ENCODE peak calls at places on chromosomes 12 and 14, in four cellular contexts. One of them, this sample, is unnamed.

GRCh38 chr12:110639336-110640178 is 25.6 kb downstream of the TCTN1 start:
- DNase-seq in activated B cell treated with CpG ODN at 0.5 μM for 24 hours: no peak
- DNase-seq in Caco-2: no peak
- DNase-seq in astrocyte of the cerebellum: peak
- DNase-seq in this sample: peak

GRCh38 chr12:127245437-127245836 is 1021.5 kb upstream of the TMEM132C start:
- DNase-seq in Caco-2: no peak
- DNase-seq in astrocyte of the cerebellum: peak
- DNase-seq in activated B cell treated with CpG ODN at 0.5 μM for 24 hours: no peak
- DNase-seq in this sample: no peak

GRCh38 chr14:35116242-35116641 is 5.5 kb downstream of the PPP2R3C start:
- DNase-seq in Caco-2: no peak
- DNase-seq in activated B cell treated with CpG ODN at 0.5 μM for 24 hours: no peak
- DNase-seq in astrocyte of the cerebellum: no peak
- DNase-seq in this sample: no peak

GRCh38 chr14:69711065-69711464 is 55.9 kb upstream of the SRSF5 start:
- DNase-seq in astrocyte of the cerebellum: no peak
- DNase-seq in Caco-2: no peak
- DNase-seq in activated B cell treated with CpG ODN at 0.5 μM for 24 hours: no peak
- DNase-seq in this sample: no peak

GRCh38 chr14:67571275-67571990 is 28.6 kb downstream of the PIGH start:
- DNase-seq in astrocyte of the cerebellum: peak
- DNase-seq in Caco-2: peak
- DNase-seq in activated B cell treated with CpG ODN at 0.5 μM for 24 hours: peak
- DNase-seq in this sample: no peak

GRCh38 chr14:67237591-67237990 is 3.6 kb upstream of the PALS1 start:
- DNase-seq in astrocyte of the cerebellum: no peak
- DNase-seq in activated B cell treated with CpG ODN at 0.5 μM for 24 hours: no peak
- DNase-seq in Caco-2: no peak
- DNase-seq in this sample: no peak

GRCh38 chr12:110002691-110003515 is 3.7 kb downstream of the ANKRD13A start:
- DNase-seq in Caco-2: no peak
- DNase-seq in activated B cell treated with CpG ODN at 0.5 μM for 24 hours: no peak
- DNase-seq in astrocyte of the cerebellum: no peak
- DNase-seq in this sample: no peak

GRCh38 chr14:23486116-23486515 is 16.6 kb downstream of the NGDN start:
- DNase-seq in astrocyte of the cerebellum: no peak
- DNase-seq in activated B cell treated with CpG ODN at 0.5 μM for 24 hours: no peak
- DNase-seq in Caco-2: no peak
- DNase-seq in this sample: no peak

GRCh38 chr12:77625441-77625840 is 205.3 kb upstream of the NAV3 start:
- DNase-seq in Caco-2: no peak
- DNase-seq in astrocyte of the cerebellum: peak
- DNase-seq in activated B cell treated with CpG ODN at 0.5 μM for 24 hours: no peak
- DNase-seq in this sample: no peak

GRCh38 chr12:75720807-75721206 is 209.4 kb upstream of the KRR1 start:
- DNase-seq in activated B cell treated with CpG ODN at 0.5 μM for 24 hours: no peak
- DNase-seq in Caco-2: no peak
- DNase-seq in astrocyte of the cerebellum: no peak
- DNase-seq in this sample: no peak

GRCh38 chr12:31736472-31736871 is 7.7 kb upstream of the AMN1 start:
- DNase-seq in Caco-2: no peak
- DNase-seq in astrocyte of the cerebellum: no peak
- DNase-seq in activated B cell treated with CpG ODN at 0.5 μM for 24 hours: no peak
- DNase-seq in this sample: no peak

GRCh38 chr12:124391340-124392261 is 96.7 kb downstream of the RFLNA start:
- DNase-seq in activated B cell treated with CpG ODN at 0.5 μM for 24 hours: peak
- DNase-seq in Caco-2: no peak
- DNase-seq in astrocyte of the cerebellum: no peak
- DNase-seq in this sample: peak

GRCh38 chr12:9134981-9135628 is 19.4 kb upstream of the A2M start:
- DNase-seq in astrocyte of the cerebellum: no peak
- DNase-seq in activated B cell treated with CpG ODN at 0.5 μM for 24 hours: no peak
- DNase-seq in Caco-2: no peak
- DNase-seq in this sample: no peak

GRCh38 chr12:123150804-123151678 is at the start of gene PITPNM2:
- DNase-seq in Caco-2: no peak
- DNase-seq in astrocyte of the cerebellum: no peak
- DNase-seq in activated B cell treated with CpG ODN at 0.5 μM for 24 hours: peak
- DNase-seq in this sample: peak

GRCh38 chr12:2679816-2680675 is 114.7 kb upstream of the FKBP4 start:
- DNase-seq in activated B cell treated with CpG ODN at 0.5 μM for 24 hours: no peak
- DNase-seq in astrocyte of the cerebellum: no peak
- DNase-seq in Caco-2: peak
- DNase-seq in this sample: no peak

GRCh38 chr12:1932264-1932777 is 13.9 kb upstream of the CACNA2D4 start:
- DNase-seq in astrocyte of the cerebellum: peak
- DNase-seq in Caco-2: no peak
- DNase-seq in activated B cell treated with CpG ODN at 0.5 μM for 24 hours: no peak
- DNase-seq in this sample: no peak

GRCh38 chr14:31420013-31420318 is 384 bp downstream of the HEATR5A start:
- DNase-seq in Caco-2: peak
- DNase-seq in activated B cell treated with CpG ODN at 0.5 μM for 24 hours: peak
- DNase-seq in astrocyte of the cerebellum: no peak
- DNase-seq in this sample: no peak

GRCh38 chr14:63438065-63438757 is 105.0 kb downstream of the PPP2R5E start:
- DNase-seq in activated B cell treated with CpG ODN at 0.5 μM for 24 hours: no peak
- DNase-seq in astrocyte of the cerebellum: peak
- DNase-seq in Caco-2: no peak
- DNase-seq in this sample: no peak

GRCh38 chr12:75705749-75706719 is 194.6 kb upstream of the KRR1 start:
- DNase-seq in activated B cell treated with CpG ODN at 0.5 μM for 24 hours: no peak
- DNase-seq in astrocyte of the cerebellum: peak
- DNase-seq in Caco-2: no peak
- DNase-seq in this sample: no peak

GRCh38 chr12:9598363-9598762 is 9.4 kb downstream of the KLRB1 start:
- DNase-seq in Caco-2: no peak
- DNase-seq in astrocyte of the cerebellum: no peak
- DNase-seq in activated B cell treated with CpG ODN at 0.5 μM for 24 hours: no peak
- DNase-seq in this sample: no peak

GRCh38 chr14:90319634-90320541 is 11.9 kb downstream of the NRDE2 start:
- DNase-seq in activated B cell treated with CpG ODN at 0.5 μM for 24 hours: no peak
- DNase-seq in astrocyte of the cerebellum: no peak
- DNase-seq in Caco-2: no peak
- DNase-seq in this sample: no peak

GRCh38 chr14:92513204-92513965 is at the start of gene RIN3:
- DNase-seq in Caco-2: peak
- DNase-seq in astrocyte of the cerebellum: no peak
- DNase-seq in activated B cell treated with CpG ODN at 0.5 μM for 24 hours: peak
- DNase-seq in this sample: no peak

GRCh38 chr12:27969901-27970390 is 2.6 kb downstream of the PTHLH start:
- DNase-seq in activated B cell treated with CpG ODN at 0.5 μM for 24 hours: no peak
- DNase-seq in astrocyte of the cerebellum: no peak
- DNase-seq in Caco-2: peak
- DNase-seq in this sample: peak

GRCh38 chr12:48796976-48797375 is 8.1 kb upstream of the ADCY6 start:
- DNase-seq in Caco-2: no peak
- DNase-seq in astrocyte of the cerebellum: no peak
- DNase-seq in activated B cell treated with CpG ODN at 0.5 μM for 24 hours: no peak
- DNase-seq in this sample: no peak

GRCh38 chr14:51209457-51209856 is 30.6 kb upstream of the TMX1 start:
- DNase-seq in activated B cell treated with CpG ODN at 0.5 μM for 24 hours: no peak
- DNase-seq in Caco-2: no peak
- DNase-seq in astrocyte of the cerebellum: no peak
- DNase-seq in this sample: no peak

GRCh38 chr14:69882086-69882864 is 3.1 kb downstream of the SMOC1 start:
- DNase-seq in activated B cell treated with CpG ODN at 0.5 μM for 24 hours: no peak
- DNase-seq in Caco-2: no peak
- DNase-seq in astrocyte of the cerebellum: no peak
- DNase-seq in this sample: no peak

GRCh38 chr12:75305412-75306332 is 24.5 kb downstream of the CAPS2 start:
- DNase-seq in activated B cell treated with CpG ODN at 0.5 μM for 24 hours: no peak
- DNase-seq in astrocyte of the cerebellum: no peak
- DNase-seq in Caco-2: no peak
- DNase-seq in this sample: no peak

DNA sequence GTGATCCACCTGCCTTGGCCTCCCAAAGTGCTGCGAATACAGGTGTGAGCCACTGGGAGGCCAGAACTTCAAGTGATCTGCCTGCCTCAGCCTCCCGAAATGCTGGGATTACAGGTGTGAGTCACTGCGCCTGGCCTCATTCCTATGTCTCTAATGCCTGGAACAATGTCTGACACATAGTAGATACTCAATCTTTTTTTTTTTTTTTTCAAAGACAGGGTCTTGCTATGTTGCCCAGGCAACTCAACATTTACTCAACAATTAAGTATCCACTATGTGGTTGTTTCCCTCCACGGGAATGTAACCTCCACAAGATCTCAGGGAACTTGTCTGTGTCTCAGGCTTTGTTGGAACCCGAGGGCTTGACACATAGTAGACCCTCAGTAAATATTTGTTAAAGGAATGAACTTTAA is 3.1 kb upstream of the TMEM120B start:
- DNase-seq in Caco-2: peak
- DNase-seq in astrocyte of the cerebellum: peak
- DNase-seq in activated B cell treated with CpG ODN at 0.5 μM for 24 hours: no peak
- DNase-seq in this sample: no peak
- TF ChIP-seq CTCF in Caco-2: no peak
- TF ChIP-seq CTCF in astrocyte of the cerebellum: no peak
- TF ChIP-seq CTCF in activated B cell treated with CpG ODN at 0.5 μM for 24 hours: no peak
- TF ChIP-seq CTCF in this sample: no peak

GRCh38 chr14:54502602-54503001 is 7.1 kb upstream of the CGRRF1 start:
- DNase-seq in activated B cell treated with CpG ODN at 0.5 μM for 24 hours: no peak
- DNase-seq in Caco-2: no peak
- DNase-seq in astrocyte of the cerebellum: no peak
- DNase-seq in this sample: peak

GRCh38 chr14:54501423-54501822 is 8.3 kb upstream of the CGRRF1 start:
- DNase-seq in activated B cell treated with CpG ODN at 0.5 μM for 24 hours: no peak
- DNase-seq in astrocyte of the cerebellum: no peak
- DNase-seq in Caco-2: no peak
- DNase-seq in this sample: no peak

GRCh38 chr14:54498579-54498978 is 9.8 kb upstream of the GMFB start:
- DNase-seq in astrocyte of the cerebellum: no peak
- DNase-seq in Caco-2: no peak
- DNase-seq in activated B cell treated with CpG ODN at 0.5 μM for 24 hours: no peak
- DNase-seq in this sample: no peak

GRCh38 chr14:54500744-54501143 is 9.0 kb upstream of the CGRRF1 start:
- DNase-seq in activated B cell treated with CpG ODN at 0.5 μM for 24 hours: no peak
- DNase-seq in astrocyte of the cerebellum: no peak
- DNase-seq in Caco-2: no peak
- DNase-seq in this sample: no peak

DNA sequence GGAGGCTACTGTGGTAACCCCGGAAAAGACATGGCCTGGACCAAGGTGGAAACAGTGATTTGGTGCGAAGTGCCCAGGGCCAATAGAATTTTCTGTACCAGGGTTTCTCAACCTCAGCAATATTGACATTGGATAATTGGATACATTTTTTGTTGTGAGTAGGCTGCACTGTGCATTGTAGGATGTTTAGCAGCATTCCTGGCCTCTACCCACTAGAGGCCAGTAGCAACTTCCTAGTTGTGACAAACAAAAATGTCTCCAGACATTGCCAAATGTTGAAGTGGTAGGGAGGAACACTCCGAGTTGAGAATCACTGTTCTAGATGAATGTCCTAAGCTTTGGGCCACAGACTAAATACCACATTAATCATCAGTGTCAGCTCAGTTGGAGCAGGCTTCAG is 6.2 kb upstream of the CGRRF1 start:
- DNase-seq in activated B cell treated with CpG ODN at 0.5 μM for 24 hours: no peak
- DNase-seq in astrocyte of the cerebellum: no peak
- DNase-seq in Caco-2: no peak
- DNase-seq in this sample: peak
- TF ChIP-seq CTCF in activated B cell treated with CpG ODN at 0.5 μM for 24 hours: no peak
- TF ChIP-seq CTCF in astrocyte of the cerebellum: peak
- TF ChIP-seq CTCF in Caco-2: peak
- TF ChIP-seq CTCF in this sample: no peak

GRCh38 chr14:102295301-102295700 is 9.7 kb downstream of the MOK start:
- DNase-seq in astrocyte of the cerebellum: peak
- DNase-seq in Caco-2: no peak
- DNase-seq in activated B cell treated with CpG ODN at 0.5 μM for 24 hours: no peak
- DNase-seq in this sample: no peak
- TF ChIP-seq CTCF in astrocyte of the cerebellum: peak
- TF ChIP-seq CTCF in Caco-2: no peak
- TF ChIP-seq CTCF in activated B cell treated with CpG ODN at 0.5 μM for 24 hours: no peak
- TF ChIP-seq CTCF in this sample: no peak

GRCh38 chr12:68234140-68234539 is 8.5 kb upstream of the IL26 start:
- DNase-seq in activated B cell treated with CpG ODN at 0.5 μM for 24 hours: no peak
- DNase-seq in Caco-2: no peak
- DNase-seq in astrocyte of the cerebellum: no peak
- DNase-seq in this sample: no peak

GRCh38 chr12:68235576-68235975 is 10.0 kb upstream of the IL26 start:
- DNase-seq in Caco-2: no peak
- DNase-seq in astrocyte of the cerebellum: no peak
- DNase-seq in activated B cell treated with CpG ODN at 0.5 μM for 24 hours: no peak
- DNase-seq in this sample: no peak

GRCh38 chr12:68231707-68232106 is 6.1 kb upstream of the IL26 start:
- DNase-seq in activated B cell treated with CpG ODN at 0.5 μM for 24 hours: no peak
- DNase-seq in Caco-2: no peak
- DNase-seq in astrocyte of the cerebellum: no peak
- DNase-seq in this sample: no peak

GRCh38 chr12:68231229-68231628 is 5.6 kb upstream of the IL26 start:
- DNase-seq in activated B cell treated with CpG ODN at 0.5 μM for 24 hours: no peak
- DNase-seq in Caco-2: no peak
- DNase-seq in astrocyte of the cerebellum: no peak
- DNase-seq in this sample: no peak

GRCh38 chr12:68233498-68233897 is 7.9 kb upstream of the IL26 start:
- DNase-seq in activated B cell treated with CpG ODN at 0.5 μM for 24 hours: no peak
- DNase-seq in astrocyte of the cerebellum: no peak
- DNase-seq in Caco-2: no peak
- DNase-seq in this sample: no peak
- TF ChIP-seq CTCF in activated B cell treated with CpG ODN at 0.5 μM for 24 hours: no peak
- TF ChIP-seq CTCF in astrocyte of the cerebellum: no peak
- TF ChIP-seq CTCF in Caco-2: no peak
- TF ChIP-seq CTCF in this sample: no peak

GRCh38 chr12:89783321-89784060 is 74.9 kb upstream of the ATP2B1 start:
- DNase-seq in Caco-2: no peak
- DNase-seq in activated B cell treated with CpG ODN at 0.5 μM for 24 hours: no peak
- DNase-seq in astrocyte of the cerebellum: no peak
- DNase-seq in this sample: no peak
- TF ChIP-seq CTCF in Caco-2: no peak
- TF ChIP-seq CTCF in activated B cell treated with CpG ODN at 0.5 μM for 24 hours: no peak
- TF ChIP-seq CTCF in astrocyte of the cerebellum: no peak
- TF ChIP-seq CTCF in this sample: no peak

GRCh38 chr12:102990419-102990818 is 32.9 kb downstream of the ASCL1 start:
- DNase-seq in astrocyte of the cerebellum: no peak
- DNase-seq in Caco-2: no peak
- DNase-seq in activated B cell treated with CpG ODN at 0.5 μM for 24 hours: no peak
- DNase-seq in this sample: no peak
- TF ChIP-seq CTCF in astrocyte of the cerebellum: no peak
- TF ChIP-seq CTCF in Caco-2: no peak
- TF ChIP-seq CTCF in activated B cell treated with CpG ODN at 0.5 μM for 24 hours: no peak
- TF ChIP-seq CTCF in this sample: no peak

GRCh38 chr14:61581340-61581739 is 114.0 kb upstream of the HIF1A start:
- DNase-seq in activated B cell treated with CpG ODN at 0.5 μM for 24 hours: no peak
- DNase-seq in astrocyte of the cerebellum: no peak
- DNase-seq in Caco-2: peak
- DNase-seq in this sample: no peak
- TF ChIP-seq CTCF in activated B cell treated with CpG ODN at 0.5 μM for 24 hours: no peak
- TF ChIP-seq CTCF in astrocyte of the cerebellum: no peak
- TF ChIP-seq CTCF in Caco-2: no peak
- TF ChIP-seq CTCF in this sample: no peak